ENCODE peak calls at places on chromosomes 5 and 9, in ten cellular contexts. One of them, this sample, is unnamed.

GRCh38 chr5:79489773-79490172 is 24.2 kb downstream of the HOMER1 start:
- DNase-seq in colonic mucosa: no peak
- DNase-seq in suprapubic skin: no peak
- DNase-seq in iPS DF 6.9: no peak
- DNase-seq in GM23338: no peak
- DNase-seq in CD4-positive, CD25-positive, alpha-beta regulatory T cell: no peak
- DNase-seq in H1: no peak
- DNase-seq in left lung: no peak
- DNase-seq in IMR-90: no peak
- DNase-seq in aorta: no peak
- DNase-seq in this sample: no peak

GRCh38 chr9:31541626-31542025 is 842.8 kb upstream of the ACO1 start:
- DNase-seq in colonic mucosa: no peak
- DNase-seq in suprapubic skin: no peak
- DNase-seq in iPS DF 6.9: no peak
- DNase-seq in GM23338: no peak
- DNase-seq in CD4-positive, CD25-positive, alpha-beta regulatory T cell: no peak
- DNase-seq in H1: no peak
- DNase-seq in left lung: no peak
- DNase-seq in IMR-90: no peak
- DNase-seq in aorta: no peak
- DNase-seq in this sample: no peak

GRCh38 chr5:151966046-151966445 is 41.4 kb upstream of the GLRA1 start:
- DNase-seq in colonic mucosa: no peak
- DNase-seq in suprapubic skin: no peak
- DNase-seq in iPS DF 6.9: no peak
- DNase-seq in GM23338: no peak
- DNase-seq in CD4-positive, CD25-positive, alpha-beta regulatory T cell: no peak
- DNase-seq in H1: no peak
- DNase-seq in left lung: no peak
- DNase-seq in IMR-90: no peak
- DNase-seq in aorta: no peak
- DNase-seq in this sample: no peak

GRCh38 chr5:164475339-164475977 is 970.0 kb downstream of the MAT2B start:
- DNase-seq in colonic mucosa: no peak
- DNase-seq in suprapubic skin: no peak
- DNase-seq in iPS DF 6.9: peak; percentile 7
- DNase-seq in GM23338: peak; percentile 44
- DNase-seq in CD4-positive, CD25-positive, alpha-beta regulatory T cell: no peak
- DNase-seq in H1: no peak
- DNase-seq in left lung: no peak
- DNase-seq in IMR-90: peak; percentile 56
- DNase-seq in aorta: no peak
- DNase-seq in this sample: no peak

GRCh38 chr5:110115485-110115884 is 425.8 kb downstream of the MAN2A1 start:
- DNase-seq in colonic mucosa: no peak
- DNase-seq in suprapubic skin: no peak
- DNase-seq in iPS DF 6.9: no peak
- DNase-seq in GM23338: no peak
- DNase-seq in CD4-positive, CD25-positive, alpha-beta regulatory T cell: no peak
- DNase-seq in H1: no peak
- DNase-seq in left lung: no peak
- DNase-seq in IMR-90: no peak
- DNase-seq in aorta: no peak
- DNase-seq in this sample: no peak

GRCh38 chr9:77541600-77541999 is 106.5 kb downstream of the GNA14 start:
- DNase-seq in colonic mucosa: no peak
- DNase-seq in suprapubic skin: no peak
- DNase-seq in iPS DF 6.9: no peak
- DNase-seq in GM23338: no peak
- DNase-seq in CD4-positive, CD25-positive, alpha-beta regulatory T cell: no peak
- DNase-seq in H1: no peak
- DNase-seq in left lung: no peak
- DNase-seq in IMR-90: no peak
- DNase-seq in aorta: no peak
- DNase-seq in this sample: no peak

GRCh38 chr5:176667637-176668036 is 20.4 kb downstream of the TSPAN17 start:
- DNase-seq in colonic mucosa: no peak
- DNase-seq in suprapubic skin: no peak
- DNase-seq in iPS DF 6.9: no peak
- DNase-seq in GM23338: peak; percentile 30
- DNase-seq in CD4-positive, CD25-positive, alpha-beta regulatory T cell: no peak
- DNase-seq in H1: no peak
- DNase-seq in left lung: peak; percentile 20
- DNase-seq in IMR-90: no peak
- DNase-seq in aorta: no peak
- DNase-seq in this sample: no peak

GRCh38 chr5:103587185-103587748 is 24.7 kb upstream of the NUDT12 start:
- DNase-seq in colonic mucosa: no peak
- DNase-seq in suprapubic skin: no peak
- DNase-seq in iPS DF 6.9: no peak
- DNase-seq in GM23338: peak; percentile 47
- DNase-seq in CD4-positive, CD25-positive, alpha-beta regulatory T cell: no peak
- DNase-seq in H1: no peak
- DNase-seq in left lung: no peak
- DNase-seq in IMR-90: peak; percentile 17
- DNase-seq in aorta: no peak
- DNase-seq in this sample: no peak

GRCh38 chr5:74251106-74252032 is 389.2 kb downstream of the ENC1 start:
- DNase-seq in colonic mucosa: peak; percentile 33
- DNase-seq in suprapubic skin: no peak
- DNase-seq in iPS DF 6.9: no peak
- DNase-seq in GM23338: peak; percentile 29
- DNase-seq in CD4-positive, CD25-positive, alpha-beta regulatory T cell: no peak
- DNase-seq in H1: no peak
- DNase-seq in left lung: no peak
- DNase-seq in IMR-90: peak; percentile 96
- DNase-seq in aorta: peak; percentile 62
- DNase-seq in this sample: no peak

GRCh38 chr5:37842048-37842447 is 2.2 kb upstream of the GDNF start:
- DNase-seq in colonic mucosa: no peak
- DNase-seq in suprapubic skin: no peak
- DNase-seq in iPS DF 6.9: no peak
- DNase-seq in GM23338: no peak
- DNase-seq in CD4-positive, CD25-positive, alpha-beta regulatory T cell: no peak
- DNase-seq in H1: no peak
- DNase-seq in left lung: no peak
- DNase-seq in IMR-90: no peak
- DNase-seq in aorta: no peak
- DNase-seq in this sample: no peak

GRCh38 chr5:96663608-96664007 is 1.4 kb downstream of the CAST start:
- DNase-seq in colonic mucosa: no peak
- DNase-seq in suprapubic skin: no peak
- DNase-seq in iPS DF 6.9: no peak
- DNase-seq in GM23338: no peak
- DNase-seq in CD4-positive, CD25-positive, alpha-beta regulatory T cell: peak; percentile 9
- DNase-seq in H1: no peak
- DNase-seq in left lung: no peak
- DNase-seq in IMR-90: no peak
- DNase-seq in aorta: no peak
- DNase-seq in this sample: no peak

GRCh38 chr5:144369001-144369400 is 198.3 kb downstream of the KCTD16 start:
- DNase-seq in colonic mucosa: no peak
- DNase-seq in suprapubic skin: no peak
- DNase-seq in iPS DF 6.9: no peak
- DNase-seq in GM23338: no peak
- DNase-seq in CD4-positive, CD25-positive, alpha-beta regulatory T cell: no peak
- DNase-seq in H1: no peak
- DNase-seq in left lung: no peak
- DNase-seq in IMR-90: no peak
- DNase-seq in aorta: no peak
- DNase-seq in this sample: peak; percentile 87

GRCh38 chr9:37967272-37967581 is 63.3 kb upstream of the SLC25A51 start:
- DNase-seq in colonic mucosa: no peak
- DNase-seq in suprapubic skin: no peak
- DNase-seq in iPS DF 6.9: no peak
- DNase-seq in GM23338: no peak
- DNase-seq in CD4-positive, CD25-positive, alpha-beta regulatory T cell: no peak
- DNase-seq in H1: no peak
- DNase-seq in left lung: no peak
- DNase-seq in IMR-90: no peak
- DNase-seq in aorta: no peak
- DNase-seq in this sample: no peak
- H3K27ac ChIP-seq in colonic mucosa: peak overlapping the region; percentile 85
- H3K27ac ChIP-seq in suprapubic skin: no peak overlapping the region
- H3K27ac ChIP-seq in iPS DF 6.9: no peak overlapping the region
- H3K27ac ChIP-seq in GM23338: no peak overlapping the region
- H3K27ac ChIP-seq in CD4-positive, CD25-positive, alpha-beta regulatory T cell: no peak overlapping the region
- H3K27ac ChIP-seq in H1: no peak overlapping the region
- H3K27ac ChIP-seq in left lung: no peak overlapping the region
- H3K27ac ChIP-seq in IMR-90: no peak overlapping the region
- H3K27ac ChIP-seq in aorta: no peak overlapping the region
- H3K27ac ChIP-seq in this sample: peak overlapping the region; percentile 88

DNA sequence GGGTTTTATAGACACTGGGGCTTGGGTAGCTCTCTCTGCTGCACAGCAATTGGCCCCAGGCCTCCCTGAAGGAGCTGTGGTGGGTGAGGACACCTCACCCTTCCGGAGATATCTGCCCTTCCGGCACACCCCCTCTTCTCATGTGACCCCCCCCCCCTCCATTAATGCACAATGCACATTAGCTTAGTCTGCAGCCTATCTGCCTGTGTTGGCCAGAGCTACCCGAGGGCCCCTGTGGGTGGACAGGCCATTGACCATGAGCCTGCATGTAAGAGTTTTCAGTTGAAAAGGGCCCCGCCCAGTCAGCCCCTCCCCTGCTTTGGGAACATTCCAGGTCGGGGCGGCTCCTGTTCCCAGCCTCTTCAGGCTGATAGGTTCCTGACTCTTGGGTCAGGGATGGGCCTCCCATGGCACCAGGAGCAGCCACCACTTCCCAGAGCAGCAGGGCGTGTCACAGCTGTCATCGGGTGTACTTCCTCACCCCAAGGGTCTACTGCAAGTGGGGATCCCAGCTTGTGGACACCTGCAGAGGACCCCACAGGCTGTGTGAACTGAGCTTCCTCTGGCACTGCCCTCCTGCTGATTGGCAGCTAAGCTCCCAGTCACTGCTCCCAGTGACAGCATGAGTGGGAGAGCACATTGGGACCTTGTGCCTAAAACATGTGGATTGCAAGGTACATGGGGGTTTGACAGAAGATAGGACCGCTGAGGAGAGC is 17.8 kb downstream of the PHF2 start:
- DNase-seq in colonic mucosa: peak; percentile 88
- DNase-seq in suprapubic skin: peak; percentile 74
- DNase-seq in iPS DF 6.9: no peak
- DNase-seq in GM23338: peak; percentile 45
- DNase-seq in CD4-positive, CD25-positive, alpha-beta regulatory T cell: no peak
- DNase-seq in H1: peak; percentile 46
- DNase-seq in left lung: peak; percentile 78
- DNase-seq in IMR-90: no peak
- DNase-seq in aorta: peak; percentile 30
- DNase-seq in this sample: peak; percentile 46
- H3K27ac ChIP-seq in colonic mucosa: peak overlapping the region; percentile 60
- H3K27ac ChIP-seq in suprapubic skin: no peak overlapping the region
- H3K27ac ChIP-seq in iPS DF 6.9: no peak overlapping the region
- H3K27ac ChIP-seq in GM23338: no peak overlapping the region
- H3K27ac ChIP-seq in CD4-positive, CD25-positive, alpha-beta regulatory T cell: no peak overlapping the region
- H3K27ac ChIP-seq in H1: no peak overlapping the region
- H3K27ac ChIP-seq in left lung: no peak overlapping the region
- H3K27ac ChIP-seq in IMR-90: no peak overlapping the region
- H3K27ac ChIP-seq in aorta: no peak overlapping the region
- H3K27ac ChIP-seq in this sample: no peak overlapping the region

GRCh38 chr5:59124983-59125960 is 542.4 kb downstream of the RAB3C start:
- DNase-seq in colonic mucosa: no peak
- DNase-seq in suprapubic skin: no peak
- DNase-seq in iPS DF 6.9: no peak
- DNase-seq in GM23338: peak; percentile 46
- DNase-seq in CD4-positive, CD25-positive, alpha-beta regulatory T cell: no peak
- DNase-seq in H1: peak; percentile 45
- DNase-seq in left lung: no peak
- DNase-seq in IMR-90: peak; percentile 37
- DNase-seq in aorta: no peak
- DNase-seq in this sample: no peak
- H3K27ac ChIP-seq in colonic mucosa: peak overlapping the region; percentile 21
- H3K27ac ChIP-seq in suprapubic skin: no peak overlapping the region
- H3K27ac ChIP-seq in iPS DF 6.9: no peak overlapping the region
- H3K27ac ChIP-seq in GM23338: peak overlapping the region; percentile 98
- H3K27ac ChIP-seq in CD4-positive, CD25-positive, alpha-beta regulatory T cell: peak overlapping the region; percentile 53
- H3K27ac ChIP-seq in H1: no peak overlapping the region
- H3K27ac ChIP-seq in left lung: peak overlapping the region; percentile 91
- H3K27ac ChIP-seq in IMR-90: peak overlapping the region; percentile 70
- H3K27ac ChIP-seq in aorta: no peak overlapping the region
- H3K27ac ChIP-seq in this sample: no peak overlapping the region

DNA sequence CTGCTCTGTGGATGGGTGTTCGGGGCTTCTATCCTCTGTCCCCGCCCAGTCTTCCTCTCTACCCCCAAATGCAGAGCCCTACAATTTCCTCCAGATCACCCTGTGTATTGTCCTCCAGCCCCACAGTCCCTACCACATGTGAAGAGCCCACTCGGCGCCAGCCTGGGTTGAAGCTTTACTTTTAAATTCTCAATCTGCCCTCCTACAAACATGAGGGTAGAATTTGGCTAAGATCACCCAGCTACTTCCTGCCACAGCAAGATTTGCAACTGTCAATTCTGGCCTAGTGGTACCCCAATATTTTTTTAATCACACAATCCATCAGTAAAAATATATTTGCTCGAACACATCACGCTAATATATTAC is 3.9 kb downstream of the AKNA start:
- DNase-seq in colonic mucosa: no peak
- DNase-seq in suprapubic skin: no peak
- DNase-seq in iPS DF 6.9: no peak
- DNase-seq in GM23338: no peak
- DNase-seq in CD4-positive, CD25-positive, alpha-beta regulatory T cell: no peak
- DNase-seq in H1: no peak
- DNase-seq in left lung: no peak
- DNase-seq in IMR-90: no peak
- DNase-seq in aorta: no peak
- DNase-seq in this sample: no peak
- H3K27ac ChIP-seq in colonic mucosa: peak overlapping the region; percentile 90
- H3K27ac ChIP-seq in suprapubic skin: peak overlapping the region; percentile 84
- H3K27ac ChIP-seq in iPS DF 6.9: no peak overlapping the region
- H3K27ac ChIP-seq in GM23338: peak overlapping the region; percentile 79
- H3K27ac ChIP-seq in CD4-positive, CD25-positive, alpha-beta regulatory T cell: peak overlapping the region; percentile 98
- H3K27ac ChIP-seq in H1: no peak overlapping the region
- H3K27ac ChIP-seq in left lung: peak overlapping the region; percentile 76
- H3K27ac ChIP-seq in IMR-90: peak overlapping the region; percentile 12
- H3K27ac ChIP-seq in aorta: no peak overlapping the region
- H3K27ac ChIP-seq in this sample: no peak overlapping the region

GRCh38 chr5:89087551-89088318 is 204.8 kb upstream of the MEF2C start:
- DNase-seq in colonic mucosa: no peak
- DNase-seq in suprapubic skin: no peak
- DNase-seq in iPS DF 6.9: no peak
- DNase-seq in GM23338: peak; percentile 39
- DNase-seq in CD4-positive, CD25-positive, alpha-beta regulatory T cell: no peak
- DNase-seq in H1: peak; percentile 45
- DNase-seq in left lung: no peak
- DNase-seq in IMR-90: no peak
- DNase-seq in aorta: peak; percentile 58
- DNase-seq in this sample: no peak
- H3K27ac ChIP-seq in colonic mucosa: no peak overlapping the region
- H3K27ac ChIP-seq in suprapubic skin: no peak overlapping the region
- H3K27ac ChIP-seq in iPS DF 6.9: no peak overlapping the region
- H3K27ac ChIP-seq in GM23338: no peak overlapping the region
- H3K27ac ChIP-seq in CD4-positive, CD25-positive, alpha-beta regulatory T cell: no peak overlapping the region
- H3K27ac ChIP-seq in H1: no peak overlapping the region
- H3K27ac ChIP-seq in left lung: no peak overlapping the region
- H3K27ac ChIP-seq in IMR-90: no peak overlapping the region
- H3K27ac ChIP-seq in aorta: peak overlapping the region; percentile 95
- H3K27ac ChIP-seq in this sample: no peak overlapping the region

This sample was measured in pancreas.